ENCODE peak calls at places on chromosomes 7 and 10, in nine cellular contexts. E is bronchial epithelial cell, U is epithelial cell of esophagus, P is body of pancreas, M is glutamatergic neuron, A is natural killer cell, V is cardiac fibroblast, G is Calu3, L is Panc1. S is an unnamed sample.

GRCh38 chr7:20270867-20271266 is 53.7 kb upstream of the MACC1 start:
- DNase-seq in V (no peak), M (no peak), G (no peak), A (no peak), P (no peak), L (no peak), E (no peak), U (no peak), S (no peak)

GRCh38 chr10:15898046-15898445 is 37.7 kb upstream of the MINDY3 start:
- DNase-seq in P (no peak), E (peak; percentile 58), U (peak; percentile 35), L (no peak), M (no peak), G (no peak), A (no peak), V (peak; percentile 62), S (no peak)

GRCh38 chr10:55169509-55169908 is 368.5 kb upstream of the PCDH15 start:
- DNase-seq in V (no peak), A (no peak), E (no peak), M (no peak), L (no peak), U (no peak), P (no peak), G (no peak), S (no peak)

GRCh38 chr7:36034020-36034419 is 119.0 kb upstream of the EEPD1 start:
- DNase-seq in E (peak; percentile 88), P (no peak), A (no peak), G (no peak), U (peak; percentile 90), V (peak; percentile 38), M (no peak), L (no peak), S (no peak)

GRCh38 chr7:16615234-16615633 is 30.3 kb downstream of the ANKMY2 start:
- DNase-seq in L (no peak), G (no peak), M (no peak), V (no peak), E (no peak), A (no peak), U (no peak), P (no peak), S (no peak)

GRCh38 chr7:55062106-55062499 is 43.3 kb downstream of the EGFR start:
- DNase-seq in P (no peak), V (peak; percentile 33), U (no peak), G (no peak), E (no peak), M (no peak), L (no peak), A (no peak), S (no peak)

GRCh38 chr10:21020545-21020944 is 123.4 kb upstream of the NEBL start:
- DNase-seq in G (peak; percentile 30), E (no peak), V (peak; percentile 38), A (no peak), M (peak; percentile 25), P (peak; percentile 7), L (no peak), U (peak; percentile 13), S (no peak)

GRCh38 chr10:6973904-6974303 is 393.8 kb upstream of the PRKCQ start:
- DNase-seq in V (no peak), G (no peak), E (no peak), A (peak; percentile 24), M (no peak), L (no peak), U (no peak), P (peak; percentile 25), S (no peak)

GRCh38 chr7:147885906-147886305 is 704.7 kb upstream of the C7orf33 start:
- DNase-seq in M (no peak), G (no peak), V (no peak), P (no peak), L (no peak), U (no peak), A (no peak), E (no peak), S (no peak)

GRCh38 chr7:1407883-1408282 is 51.4 kb downstream of the MICALL2 start:
- DNase-seq in E (no peak), M (no peak), L (no peak), P (no peak), G (no peak), V (no peak), A (no peak), U (no peak), S (no peak)

GRCh38 chr10:51257511-51258248 is 183.4 kb downstream of the PRKG1 start:
- DNase-seq in M (no peak), G (no peak), L (no peak), A (no peak), V (no peak), E (no peak), P (no peak), U (no peak), S (no peak)

GRCh38 chr10:100976906-100977305 is 7.6 kb downstream of the SEMA4G start:
- DNase-seq in E (no peak), P (no peak), L (no peak), A (no peak), U (peak; percentile 45), V (no peak), G (no peak), M (no peak), S (no peak)

GRCh38 chr10:130300608-130301025 is 164.4 kb downstream of the GLRX3 start:
- DNase-seq in U (no peak), E (no peak), L (no peak), G (no peak), A (no peak), M (no peak), P (peak; percentile 58), V (no peak), S (no peak)

GRCh38 chr7:46603780-46604725 is 683.0 kb upstream of the IGFBP3 start:
- DNase-seq in M (peak; percentile 48), E (peak; percentile 30), A (no peak), P (peak; percentile 80), G (no peak), L (no peak), V (peak; percentile 97), U (no peak), S (no peak)

GRCh38 chr7:159028456-159029401 is 115.9 kb downstream of the VIPR2 start:
- DNase-seq in E (no peak), L (no peak), A (no peak), P (no peak), M (no peak), U (no peak), V (no peak), G (no peak), S (no peak)

GRCh38 chr7:156732091-156732621 is 91.6 kb downstream of the RNF32 start:
- DNase-seq in M (no peak), G (no peak), A (no peak), U (no peak), E (no peak), P (no peak), L (no peak), V (peak; percentile 51), S (no peak)

GRCh38 chr7:54833021-54833467 is 74.0 kb upstream of the SEC61G start:
- DNase-seq in V (no peak), E (no peak), G (no peak), U (no peak), A (no peak), L (no peak), M (no peak), P (no peak), S (no peak)

GRCh38 chr10:89203237-89203636 is 3.9 kb downstream of the CH25H start:
- DNase-seq in U (no peak), E (no peak), V (no peak), L (no peak), G (no peak), M (no peak), A (no peak), P (no peak), S (no peak)

GRCh38 chr7:45073031-45073842 is 15.5 kb downstream of the NACAD start:
- DNase-seq in A (no peak), P (no peak), U (no peak), M (peak; percentile 66), G (no peak), E (no peak), V (no peak), L (no peak), S (no peak)

GRCh38 chr10:131858583-131859340 is 42.0 kb upstream of the PPP2R2D start:
- DNase-seq in E (no peak), V (no peak), P (no peak), M (no peak), G (no peak), U (no peak), A (no peak), L (no peak), S (no peak)
- TF ChIP-seq CTCF in E (no peak), V (no peak), P (no peak), M (no peak), G (no peak), U (no peak), A (no peak), L (no peak), S (no peak)

DNA sequence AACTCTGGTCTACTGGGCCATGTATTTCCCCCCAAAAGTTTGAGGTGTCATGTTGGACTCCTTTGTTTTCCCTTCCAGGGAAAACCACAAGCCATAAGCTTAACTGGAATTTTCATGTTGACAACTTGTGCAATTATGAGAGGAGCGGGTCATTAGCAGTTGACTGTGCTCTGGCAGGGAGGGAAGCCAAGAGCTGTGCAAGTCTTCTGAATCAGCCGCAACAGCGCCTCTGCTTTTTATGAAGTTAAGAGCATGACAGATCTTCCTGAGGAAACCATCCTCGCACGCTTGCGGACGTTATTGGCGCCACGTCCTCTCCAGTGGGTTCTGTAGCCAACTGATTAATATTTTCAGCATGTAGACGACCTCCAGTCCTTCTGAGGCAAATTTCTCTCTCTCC is 148.7 kb upstream of the MKI67 start:
- DNase-seq in M (no peak), P (peak; percentile 46), V (no peak), G (no peak), L (no peak), U (no peak), E (no peak), A (no peak), S (no peak)
- TF ChIP-seq CTCF in M (no peak), P (no peak), V (no peak), G (no peak), L (no peak), U (no peak), E (no peak), A (no peak), S (no peak)

DNA sequence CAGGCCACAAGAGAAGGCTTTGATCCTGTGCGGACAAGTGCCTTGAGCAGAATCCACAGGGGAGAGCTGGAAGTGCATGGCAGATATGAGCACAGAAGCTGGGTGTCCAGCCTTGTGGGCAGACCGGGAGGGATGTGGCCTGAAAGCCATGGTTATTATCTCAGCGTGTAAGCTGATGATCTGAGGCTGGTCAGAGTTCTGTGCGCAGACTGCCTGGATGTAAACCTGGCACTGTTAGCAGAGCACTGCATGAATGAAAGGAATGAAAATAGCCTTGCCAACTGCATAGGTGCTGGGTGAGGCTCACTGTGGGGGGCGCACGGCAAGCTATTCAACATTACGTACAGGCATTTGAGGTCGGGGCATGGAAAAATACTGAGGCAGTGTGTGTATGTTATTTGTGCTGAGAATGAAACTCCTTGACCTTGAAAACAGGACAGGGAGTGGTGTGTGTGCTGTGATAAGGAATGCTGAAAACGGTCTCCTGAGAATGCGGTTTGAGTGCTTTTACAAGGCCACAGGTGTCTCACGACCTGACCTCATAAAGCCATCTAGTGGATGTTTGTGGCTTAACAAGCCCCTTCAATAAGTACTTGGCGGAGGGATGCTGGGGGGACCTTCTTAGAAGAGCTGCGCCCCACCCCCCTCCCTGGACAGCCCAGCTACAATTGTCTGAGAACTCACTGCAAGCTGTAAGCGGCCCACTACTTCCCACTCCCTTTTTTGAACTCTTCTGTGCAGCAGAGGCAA is 18.7 kb downstream of the AKR1C1 start:
- DNase-seq in P (peak; percentile 85), A (no peak), L (no peak), G (peak; percentile 43), V (peak; percentile 64), M (no peak), U (peak; percentile 74), E (peak; percentile 70), S (no peak)
- TF ChIP-seq CTCF in P (peak; percentile 34), A (no peak), L (peak; percentile 66), G (peak; percentile 61), V (peak; percentile 53), M (peak; percentile 45), U (peak; percentile 55), E (peak; percentile 74), S (no peak)

GRCh38 chr10:91772869-91773268 is 25.4 kb upstream of the TNKS2 start:
- DNase-seq in G (no peak), P (no peak), V (no peak), M (no peak), L (no peak), E (no peak), A (no peak), U (no peak), S (no peak)
- TF ChIP-seq CTCF in G (no peak), P (no peak), V (no peak), M (no peak), L (no peak), E (no peak), A (no peak), U (no peak), S (no peak)

S was measured in mesothelial cell of epicardium.